ENCODE peak calls at places on chromosomes 3 and 15, in five cellular contexts. P is AG09319, N is fibroblast of pulmonary artery, X is breast epithelium, H is foreskin fibroblast. W is an unnamed sample.

GRCh38 chr15:66291816-66292215 is 1.6 kb upstream of the DIS3L start:
- DNase-seq in P (no peak), N (no peak), X (no peak), H (peak), W (no peak)

GRCh38 chr3:54309601-54310000 is 187.2 kb downstream of the CACNA2D3 start:
- DNase-seq in P (no peak), N (no peak), X (no peak), H (no peak), W (no peak)

GRCh38 chr3:165185707-165186327 is 10.4 kb downstream of the SLITRK3 start:
- DNase-seq in P (peak), N (peak), X (no peak), H (peak), W (peak)

GRCh38 chr3:134640872-134641470 is 9.9 kb downstream of the KY start:
- DNase-seq in P (no peak), N (peak), X (no peak), H (peak), W (no peak)

GRCh38 chr3:184780981-184781515 is 30.9 kb upstream of the VPS8 start:
- DNase-seq in P (no peak), N (no peak), X (no peak), H (no peak), W (no peak)

GRCh38 chr15:47997712-47998111 is 123.1 kb upstream of the SLC24A5 start:
- DNase-seq in P (no peak), N (no peak), X (no peak), H (no peak), W (no peak)

GRCh38 chr3:149898771-149899170 is 71.9 kb downstream of the PFN2 start:
- DNase-seq in P (no peak), N (peak), X (no peak), H (peak), W (no peak)

GRCh38 chr3:151307583-151307982 is 9.0 kb downstream of the GPR87 start:
- DNase-seq in P (no peak), N (no peak), X (no peak), H (no peak), W (no peak)

GRCh38 chr3:188916934-188917391 is 254.8 kb upstream of the TPRG1 start:
- DNase-seq in P (no peak), N (peak), X (no peak), H (no peak), W (no peak)

GRCh38 chr3:158830391-158830790 is 28.5 kb downstream of the MFSD1 start:
- DNase-seq in P (no peak), N (peak), X (no peak), H (peak), W (no peak)

GRCh38 chr15:74170083-74170844 is 3.2 kb upstream of the ISLR start:
- DNase-seq in P (no peak), N (no peak), X (no peak), H (no peak), W (no peak)

GRCh38 chr15:74432968-74433591 is 678 bp downstream of the SEMA7A start:
- DNase-seq in P (no peak), N (no peak), X (no peak), H (peak), W (no peak)

GRCh38 chr15:61558172-61559146 is 329.4 kb upstream of the RORA start:
- DNase-seq in P (no peak), N (no peak), X (peak), H (peak), W (no peak)

GRCh38 chr3:15512173-15512572 is 9.3 kb downstream of the COLQ start:
- DNase-seq in P (no peak), N (peak), X (no peak), H (peak), W (no peak)

GRCh38 chr15:43253431-43254403 is 13.0 kb downstream of the TGM5 start:
- DNase-seq in P (no peak), N (peak), X (peak), H (peak), W (no peak)

GRCh38 chr15:44882499-44882968 is 74.0 kb upstream of the TERB2 start:
- DNase-seq in P (no peak), N (no peak), X (no peak), H (no peak), W (no peak)

GRCh38 chr3:194685723-194686413 is at the start of gene FAM43A:
- DNase-seq in P (peak), N (peak), X (peak), H (peak), W (peak)
- TF ChIP-seq CTCF in P (peak), N (peak), X (no peak), H (peak), W (no peak)

DNA sequence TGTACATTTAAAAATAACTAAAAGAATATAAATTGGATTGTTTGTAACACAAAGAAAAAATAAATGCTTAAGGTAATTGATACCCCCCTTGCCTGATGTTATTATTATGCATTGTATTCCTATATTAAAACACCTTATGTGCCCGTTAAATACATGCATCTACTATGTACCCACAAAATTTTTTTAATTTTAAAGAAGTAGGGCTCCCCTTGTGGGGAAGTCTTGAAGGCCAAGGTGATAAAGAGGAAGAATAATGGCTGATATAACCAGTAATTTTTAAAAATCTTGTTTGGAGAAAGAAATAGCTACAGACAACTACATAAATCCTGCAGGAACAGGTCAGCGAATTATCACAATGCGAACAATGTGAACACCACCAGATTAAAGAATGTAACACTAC is 451.7 kb upstream of the ARHGEF26 start:
- DNase-seq in P (no peak), N (no peak), X (no peak), H (no peak), W (no peak)
- TF ChIP-seq CTCF in P (peak), N (no peak), X (no peak), H (peak), W (no peak)

DNA sequence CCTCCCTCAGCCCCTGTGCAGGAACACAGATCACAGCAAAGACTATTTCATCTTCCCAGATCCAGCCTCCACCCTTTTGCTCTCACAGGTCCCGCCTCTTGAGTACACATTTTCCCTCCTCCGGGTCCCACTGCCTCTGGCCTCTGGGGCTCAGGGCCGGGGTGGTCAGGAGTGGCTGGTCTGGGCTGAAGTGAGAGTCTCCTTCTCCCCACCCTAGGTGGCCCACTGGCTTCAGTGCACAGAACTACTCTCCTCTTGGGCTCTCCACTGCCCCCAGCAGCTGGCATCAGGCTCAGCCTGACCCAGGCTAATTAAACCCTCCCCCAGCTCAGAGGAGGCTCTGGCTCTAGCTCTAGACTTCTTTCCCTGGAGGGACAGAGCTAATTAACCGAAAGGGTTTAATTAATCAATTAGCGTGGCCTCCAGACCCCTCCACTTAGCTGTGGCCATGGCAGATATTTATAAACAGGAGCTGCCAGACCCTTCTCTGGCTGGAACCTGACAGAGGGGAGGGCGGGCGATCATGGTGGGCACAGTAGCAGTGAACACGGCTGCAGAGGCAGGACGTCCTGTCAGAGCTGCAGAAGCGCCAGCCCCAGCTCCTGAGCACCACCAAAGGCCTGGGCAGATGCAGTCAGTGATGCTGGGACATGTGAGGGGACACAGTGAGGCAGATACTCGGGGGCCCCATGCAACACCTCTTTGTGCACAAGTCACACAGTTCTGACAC is 15.1 kb downstream of the DUSP7 start:
- DNase-seq in P (no peak), N (no peak), X (no peak), H (peak), W (no peak)
- TF ChIP-seq CTCF in P (peak), N (peak), X (no peak), H (peak), W (no peak)

GRCh38 chr3:105495021-105495420 is 128.3 kb downstream of the ALCAM start:
- DNase-seq in P (no peak), N (peak), X (no peak), H (peak), W (no peak)
- TF ChIP-seq CTCF in P (no peak), N (no peak), X (no peak), H (no peak), W (no peak)

GRCh38 chr15:22226034-22226790 is 145.9 kb downstream of the OR4M2 start:
- DNase-seq in P (no peak), N (no peak), X (peak), H (no peak), W (no peak)

GRCh38 chr15:22227411-22227810 is 147.1 kb downstream of the OR4M2 start:
- DNase-seq in P (no peak), N (no peak), X (peak), H (no peak), W (no peak)

GRCh38 chr15:22229971-22230815 is 149.9 kb downstream of the OR4M2 start:
- DNase-seq in P (no peak), N (no peak), X (no peak), H (no peak), W (no peak)

GRCh38 chr15:22227961-22228762 is 147.8 kb downstream of the OR4M2 start:
- DNase-seq in P (no peak), N (no peak), X (no peak), H (no peak), W (no peak)

GRCh38 chr15:22224241-22224671 is 143.9 kb downstream of the OR4M2 start:
- DNase-seq in P (no peak), N (no peak), X (peak), H (no peak), W (no peak)
- TF ChIP-seq CTCF in P (no peak), N (no peak), X (no peak), H (no peak), W (no peak)

GRCh38 chr3:78986702-78987101 is 781.1 kb downstream of the ROBO1 start:
- DNase-seq in P (no peak), N (no peak), X (no peak), H (no peak), W (no peak)

GRCh38 chr3:78992400-78992799 is 775.4 kb downstream of the ROBO1 start:
- DNase-seq in P (no peak), N (no peak), X (no peak), H (no peak), W (no peak)

GRCh38 chr3:78991656-78992055 is 776.1 kb downstream of the ROBO1 start:
- DNase-seq in P (no peak), N (no peak), X (no peak), H (no peak), W (no peak)

GRCh38 chr3:78990164-78990563 is 777.6 kb downstream of the ROBO1 start:
- DNase-seq in P (no peak), N (no peak), X (no peak), H (no peak), W (no peak)

GRCh38 chr3:78988324-78988723 is 779.5 kb downstream of the ROBO1 start:
- DNase-seq in P (no peak), N (peak), X (no peak), H (peak), W (no peak)
- TF ChIP-seq CTCF in P (peak), N (peak), X (no peak), H (peak), W (peak)

GRCh38 chr3:127388412-127388811 is 100.6 kb upstream of the PRR20G start:
- DNase-seq in P (no peak), N (no peak), X (no peak), H (no peak), W (no peak)
- TF ChIP-seq CTCF in P (no peak), N (no peak), X (no peak), H (no peak), W (no peak)